ENCODE peak calls at places on chromosome 21, in six cellular contexts. One of them, this sample, is unnamed.

GRCh38 chr21:37796011-37796410 is 120.2 kb downstream of the KCNJ6 start:
- DNase-seq in K562: no peak
- DNase-seq in HepG2: no peak
- DNase-seq in HCT116: no peak
- DNase-seq in H1: no peak
- DNase-seq in GM12878: no peak
- DNase-seq in this sample: no peak

GRCh38 chr21:31343680-31344480 is at the start of gene TIAM1:
- DNase-seq in K562: no peak
- DNase-seq in HepG2: no peak
- DNase-seq in HCT116: no peak
- DNase-seq in H1: peak
- DNase-seq in GM12878: no peak
- DNase-seq in this sample: peak

GRCh38 chr21:44884059-44884458 is 10.6 kb upstream of the PTTG1IP start:
- DNase-seq in K562: no peak
- DNase-seq in HepG2: no peak
- DNase-seq in HCT116: no peak
- DNase-seq in H1: no peak
- DNase-seq in GM12878: no peak
- DNase-seq in this sample: no peak

GRCh38 chr21:16280731-16281130 is 550.9 kb downstream of the USP25 start:
- DNase-seq in K562: no peak
- DNase-seq in HepG2: no peak
- DNase-seq in HCT116: no peak
- DNase-seq in H1: no peak
- DNase-seq in GM12878: no peak
- DNase-seq in this sample: no peak

GRCh38 chr21:16829532-16829931 is 683.3 kb upstream of the CXADR start:
- DNase-seq in K562: no peak
- DNase-seq in HepG2: no peak
- DNase-seq in HCT116: no peak
- DNase-seq in H1: peak
- DNase-seq in GM12878: no peak
- DNase-seq in this sample: peak

GRCh38 chr21:26026113-26026512 is 144.5 kb downstream of the APP start:
- DNase-seq in K562: no peak
- DNase-seq in HepG2: no peak
- DNase-seq in HCT116: no peak
- DNase-seq in H1: no peak
- DNase-seq in GM12878: no peak
- DNase-seq in this sample: no peak

GRCh38 chr21:41869771-41870170 is 9.4 kb downstream of the PRDM15 start:
- DNase-seq in K562: no peak
- DNase-seq in HepG2: no peak
- DNase-seq in HCT116: no peak
- DNase-seq in H1: no peak
- DNase-seq in GM12878: no peak
- DNase-seq in this sample: no peak

GRCh38 chr21:26194326-26194725 is 23.8 kb upstream of the APP start:
- DNase-seq in K562: no peak
- DNase-seq in HepG2: no peak
- DNase-seq in HCT116: no peak
- DNase-seq in H1: no peak
- DNase-seq in GM12878: no peak
- DNase-seq in this sample: no peak

GRCh38 chr21:33825898-33826297 is 89.7 kb downstream of the ATP5PO start:
- DNase-seq in K562: no peak
- DNase-seq in HepG2: no peak
- DNase-seq in HCT116: no peak
- DNase-seq in H1: no peak
- DNase-seq in GM12878: no peak
- DNase-seq in this sample: no peak

GRCh38 chr21:16633851-16634521 is 878.9 kb upstream of the CXADR start:
- DNase-seq in K562: no peak
- DNase-seq in HepG2: no peak
- DNase-seq in HCT116: no peak
- DNase-seq in H1: no peak
- DNase-seq in GM12878: no peak
- DNase-seq in this sample: no peak

GRCh38 chr21:29320021-29320420 is 21.3 kb downstream of the BACH1 start:
- DNase-seq in K562: no peak
- DNase-seq in HepG2: no peak
- DNase-seq in HCT116: no peak
- DNase-seq in H1: no peak
- DNase-seq in GM12878: no peak
- DNase-seq in this sample: no peak

GRCh38 chr21:31011412-31011811 is 26.9 kb downstream of the KRTAP19-8 start:
- DNase-seq in K562: no peak
- DNase-seq in HepG2: no peak
- DNase-seq in HCT116: no peak
- DNase-seq in H1: no peak
- DNase-seq in GM12878: no peak
- DNase-seq in this sample: no peak

GRCh38 chr21:10463156-10463555 is 58.2 kb upstream of the TPTE start:
- DNase-seq in K562: no peak
- DNase-seq in HepG2: no peak
- DNase-seq in HCT116: no peak
- DNase-seq in H1: no peak
- DNase-seq in GM12878: no peak
- DNase-seq in this sample: no peak

GRCh38 chr21:29053011-29053553 is 20.4 kb downstream of the CCT8 start:
- DNase-seq in K562: no peak
- DNase-seq in HepG2: no peak
- DNase-seq in HCT116: no peak
- DNase-seq in H1: no peak
- DNase-seq in GM12878: no peak
- DNase-seq in this sample: no peak

GRCh38 chr21:44793269-44794030 is 8.2 kb downstream of the UBE2G2 start:
- DNase-seq in K562: peak
- DNase-seq in HepG2: peak
- DNase-seq in HCT116: peak
- DNase-seq in H1: no peak
- DNase-seq in GM12878: no peak
- DNase-seq in this sample: no peak

GRCh38 chr21:25717491-25718139 is 17.1 kb downstream of the ATP5PF start:
- DNase-seq in K562: peak
- DNase-seq in HepG2: no peak
- DNase-seq in HCT116: no peak
- DNase-seq in H1: no peak
- DNase-seq in GM12878: no peak
- DNase-seq in this sample: no peak

GRCh38 chr21:38182370-38182985 is 74.3 kb upstream of the KCNJ15 start:
- DNase-seq in K562: no peak
- DNase-seq in HepG2: no peak
- DNase-seq in HCT116: no peak
- DNase-seq in H1: no peak
- DNase-seq in GM12878: no peak
- DNase-seq in this sample: no peak

GRCh38 chr21:31536138-31536537 is 123.4 kb upstream of the SOD1 start:
- DNase-seq in K562: no peak
- DNase-seq in HepG2: no peak
- DNase-seq in HCT116: no peak
- DNase-seq in H1: no peak
- DNase-seq in GM12878: no peak
- DNase-seq in this sample: no peak

GRCh38 chr21:37658121-37658993 is 257.9 kb downstream of the KCNJ6 start:
- DNase-seq in K562: no peak
- DNase-seq in HepG2: no peak
- DNase-seq in HCT116: no peak
- DNase-seq in H1: no peak
- DNase-seq in GM12878: no peak
- DNase-seq in this sample: no peak

GRCh38 chr21:41707231-41707988 is 59.4 kb downstream of the RIPK4 start:
- DNase-seq in K562: no peak
- DNase-seq in HepG2: no peak
- DNase-seq in HCT116: peak
- DNase-seq in H1: no peak
- DNase-seq in GM12878: no peak
- DNase-seq in this sample: no peak

GRCh38 chr21:15741510-15741909 is 11.7 kb downstream of the USP25 start:
- DNase-seq in K562: no peak
- DNase-seq in HepG2: no peak
- DNase-seq in HCT116: no peak
- DNase-seq in H1: no peak
- DNase-seq in GM12878: no peak
- DNase-seq in this sample: no peak

GRCh38 chr21:41366522-41367151 is 4.8 kb downstream of the MX2 start:
- DNase-seq in K562: peak
- DNase-seq in HepG2: peak
- DNase-seq in HCT116: no peak
- DNase-seq in H1: no peak
- DNase-seq in GM12878: peak
- DNase-seq in this sample: no peak

GRCh38 chr21:14453339-14453738 is 70.4 kb upstream of the HSPA13 start:
- DNase-seq in K562: no peak
- DNase-seq in HepG2: no peak
- DNase-seq in HCT116: no peak
- DNase-seq in H1: no peak
- DNase-seq in GM12878: peak
- DNase-seq in this sample: no peak

GRCh38 chr21:41255190-41255589 is 61.4 kb upstream of the FAM3B start:
- DNase-seq in K562: no peak
- DNase-seq in HepG2: no peak
- DNase-seq in HCT116: no peak
- DNase-seq in H1: no peak
- DNase-seq in GM12878: no peak
- DNase-seq in this sample: no peak

GRCh38 chr21:23217597-23217996 is 2219.4 kb downstream of the NCAM2 start:
- DNase-seq in K562: no peak
- DNase-seq in HepG2: no peak
- DNase-seq in HCT116: no peak
- DNase-seq in H1: no peak
- DNase-seq in GM12878: no peak
- DNase-seq in this sample: no peak

GRCh38 chr21:38951095-38951745 is 145.5 kb downstream of the ETS2 start:
- DNase-seq in K562: no peak
- DNase-seq in HepG2: no peak
- DNase-seq in HCT116: no peak
- DNase-seq in H1: no peak
- DNase-seq in GM12878: no peak
- DNase-seq in this sample: no peak

DNA sequence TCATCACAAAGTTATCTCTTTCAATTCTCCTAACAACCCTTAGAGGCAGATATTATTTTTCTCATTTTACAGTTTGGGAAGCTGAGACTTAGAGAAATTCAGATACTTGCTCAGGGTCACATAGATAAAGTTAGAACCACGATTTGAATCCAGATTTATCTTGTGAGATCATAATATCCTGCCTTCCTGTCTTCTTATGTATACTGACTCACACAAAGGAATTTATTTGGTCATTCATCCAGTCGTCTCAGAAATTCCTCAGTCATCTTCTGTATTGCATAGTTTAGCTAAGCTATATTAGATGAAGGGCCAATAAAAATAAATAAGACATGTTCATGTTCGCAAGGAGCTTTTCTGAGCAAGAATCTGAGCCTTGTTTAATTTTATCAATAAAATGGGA is 35.8 kb upstream of the RUNX1 start:
- DNase-seq in K562: no peak
- DNase-seq in HepG2: no peak
- DNase-seq in HCT116: no peak
- DNase-seq in H1: no peak
- DNase-seq in GM12878: no peak
- DNase-seq in this sample: no peak
- H3K9ac ChIP-seq in K562: no peak
- H3K9ac ChIP-seq in HepG2: no peak
- H3K9ac ChIP-seq in HCT116: no peak
- H3K9ac ChIP-seq in H1: no peak
- H3K9ac ChIP-seq in GM12878: no peak
- H3K9ac ChIP-seq in this sample: no peak

DNA sequence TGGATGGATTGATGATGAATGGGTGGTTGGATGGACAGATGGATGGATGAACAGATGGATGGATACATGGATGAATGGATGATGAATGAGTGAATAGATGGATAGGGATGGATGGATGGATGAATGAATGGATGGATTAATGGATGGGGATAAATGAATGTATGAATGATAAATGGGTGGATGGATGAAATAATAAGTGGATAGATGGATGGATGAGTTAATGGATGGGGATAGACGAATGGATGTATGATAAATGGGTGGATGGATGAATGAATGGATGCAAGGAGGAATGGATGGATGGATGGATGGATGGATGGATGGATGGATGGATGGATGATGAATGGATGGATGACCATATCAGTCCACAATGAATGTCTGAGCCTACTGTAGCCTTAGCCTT is 381.9 kb downstream of the SETD4 start:
- DNase-seq in K562: no peak
- DNase-seq in HepG2: no peak
- DNase-seq in HCT116: no peak
- DNase-seq in H1: no peak
- DNase-seq in GM12878: no peak
- DNase-seq in this sample: no peak
- TF ChIP-seq ZNF274 in K562: no peak
- TF ChIP-seq ZNF274 in HepG2: no peak
- TF ChIP-seq ZNF274 in HCT116: no peak
- TF ChIP-seq ZNF274 in H1: no peak
- TF ChIP-seq ZNF274 in GM12878: no peak
- TF ChIP-seq ZNF274 in this sample: no peak

GRCh38 chr21:46325073-46325912 is 1.3 kb downstream of the PCNT start:
- DNase-seq in K562: peak
- DNase-seq in HepG2: peak
- DNase-seq in HCT116: peak
- DNase-seq in H1: peak
- DNase-seq in GM12878: no peak
- DNase-seq in this sample: peak
- H3K9ac ChIP-seq in K562: peak
- H3K9ac ChIP-seq in HepG2: peak
- H3K9ac ChIP-seq in HCT116: peak
- H3K9ac ChIP-seq in H1: peak
- H3K9ac ChIP-seq in GM12878: peak
- H3K9ac ChIP-seq in this sample: peak

DNA sequence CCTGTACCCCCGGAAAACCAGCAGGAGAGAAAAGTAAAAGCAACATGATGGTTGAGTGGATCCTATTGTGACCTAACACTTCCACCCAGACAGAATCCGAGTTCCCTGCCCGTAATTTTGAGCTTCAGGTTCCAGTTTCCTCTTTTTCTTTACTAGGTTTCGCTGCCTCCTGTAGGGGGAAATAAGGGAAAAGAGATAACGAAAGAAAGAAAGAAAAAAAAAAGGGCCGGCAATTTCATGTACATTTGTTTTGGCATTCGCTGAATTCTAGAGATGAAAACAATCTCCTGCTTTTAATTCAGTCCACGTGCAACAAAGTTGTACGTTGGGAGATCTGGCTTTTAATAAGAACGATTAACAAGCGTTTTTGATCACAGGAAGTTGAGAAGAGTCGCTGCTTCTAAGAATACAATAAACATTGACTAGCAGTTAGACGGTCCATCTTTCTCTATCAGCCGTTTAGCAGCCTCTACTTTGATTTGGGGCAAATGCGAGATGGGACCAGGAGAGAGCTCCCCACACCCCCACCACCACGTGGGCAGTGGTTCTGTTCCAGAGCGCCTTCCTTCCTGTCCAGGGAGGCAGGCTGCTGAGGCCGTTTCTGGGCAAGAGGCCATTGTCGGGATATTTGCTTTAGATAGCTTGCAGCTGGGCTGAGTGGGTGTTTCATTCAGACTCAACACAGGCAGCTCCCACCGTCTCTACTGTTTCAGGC is 155.9 kb upstream of the RUNX1 start:
- DNase-seq in K562: peak
- DNase-seq in HepG2: no peak
- DNase-seq in HCT116: no peak
- DNase-seq in H1: no peak
- DNase-seq in GM12878: no peak
- DNase-seq in this sample: no peak
- TF ChIP-seq ZNF274 in K562: no peak
- TF ChIP-seq ZNF274 in HepG2: no peak
- TF ChIP-seq ZNF274 in HCT116: no peak
- TF ChIP-seq ZNF274 in H1: no peak
- TF ChIP-seq ZNF274 in GM12878: no peak
- TF ChIP-seq ZNF274 in this sample: no peak

This sample was measured in NT2/D1.